ENCODE peak calls at places on chromosomes 1 and 21, in ten cellular contexts. P, S, Y, N, J, M, H, U, T and O are unnamed samples.
A peak's percentile ranks its signal among the peaks of the same experiment; 100 is the strongest.

GRCh38 chr21:30935889-30936168 is 54.4 kb upstream of the KRTAP11-1 start:
- DNase-seq in Y (no peak), M (no peak), J (no peak), N (no peak), H (no peak), U (no peak), P (no peak), S (no peak), T (no peak), O (no peak)

GRCh38 chr1:220056374-220056773 is 10.1 kb upstream of the EPRS1 start:
- DNase-seq in U (no peak), P (no peak), S (no peak), J (no peak), H (no peak), Y (no peak), M (no peak), N (no peak), T (no peak), O (no peak)

GRCh38 chr1:216600730-216601426 is 122.4 kb downstream of the ESRRG start:
- DNase-seq in Y (peak; percentile 62), S (peak; percentile 87), P (peak; percentile 19), T (peak; percentile 85), J (peak; percentile 85), H (peak; percentile 59), N (peak; percentile 58), U (peak; percentile 65), M (peak; percentile 49), O (peak; percentile 71)

GRCh38 chr1:151867321-151867720 is 13.8 kb upstream of the THEM5 start:
- DNase-seq in P (no peak), U (no peak), T (no peak), S (no peak), M (no peak), H (no peak), N (no peak), J (no peak), Y (no peak), O (peak; percentile 36)

GRCh38 chr1:2785631-2786328 is 15.7 kb downstream of the TTC34 start:
- DNase-seq in M (no peak), U (no peak), P (no peak), J (no peak), Y (no peak), S (peak; percentile 61), H (no peak), N (no peak), T (no peak), O (no peak)

GRCh38 chr1:162951553-162952315 is 90.8 kb upstream of the CCDC190 start:
- DNase-seq in H (no peak), T (no peak), P (no peak), S (no peak), M (peak; percentile 57), Y (no peak), J (no peak), N (no peak), U (no peak), O (no peak)

GRCh38 chr1:167472729-167473529 is 45.4 kb downstream of the CD247 start:
- DNase-seq in S (no peak), M (no peak), N (no peak), U (no peak), P (no peak), T (no peak), J (no peak), H (no peak), Y (no peak), O (no peak)

GRCh38 chr1:212012034-212012740 is 23.2 kb downstream of the INTS7 start:
- DNase-seq in Y (peak; percentile 68), M (peak; percentile 82), P (no peak), N (peak; percentile 68), S (no peak), J (peak; percentile 76), T (peak; percentile 55), U (peak; percentile 69), H (peak; percentile 81), O (peak; percentile 66)

GRCh38 chr1:6251681-6252373 is 7.8 kb downstream of the HES3 start:
- DNase-seq in M (no peak), J (no peak), H (no peak), Y (no peak), U (no peak), T (no peak), N (no peak), P (no peak), S (no peak), O (no peak)

DNA sequence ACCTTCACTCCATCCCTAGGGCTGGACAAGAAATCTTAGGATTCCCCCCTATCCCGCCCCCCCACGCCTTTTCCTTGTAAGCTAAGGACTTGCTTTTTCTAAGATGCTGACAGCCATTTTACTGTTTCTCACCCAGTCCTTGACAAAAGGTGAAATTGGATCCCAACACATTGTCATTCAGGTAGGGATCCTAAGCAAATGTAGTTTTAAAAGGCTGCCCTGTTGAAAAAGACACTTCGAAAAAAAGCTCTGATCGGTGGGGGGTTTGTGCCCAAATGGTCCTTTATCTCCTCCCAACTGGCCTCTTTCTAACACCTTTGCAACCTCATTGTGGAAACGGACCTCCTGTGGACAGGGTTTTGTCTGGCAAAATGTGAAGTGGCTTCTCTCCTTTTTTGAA is 2.9 kb downstream of the CACHD1 start:
- DNase-seq in H (no peak), N (no peak), Y (no peak), U (no peak), S (no peak), T (no peak), P (no peak), J (no peak), M (no peak), O (no peak)
- H3K4me3 ChIP-seq in H (peak overlapping the region; percentile 83), N (no peak overlapping the region), Y (no peak overlapping the region), U (no peak overlapping the region), S (peak overlapping the region; percentile 60), T (peak overlapping the region; percentile 56), P (no peak overlapping the region), J (no peak overlapping the region), M (no peak overlapping the region), O (no peak overlapping the region)

GRCh38 chr1:202192770-202193613 is 607 bp upstream of the LGR6 start:
- DNase-seq in Y (peak; percentile 42), H (peak; percentile 43), S (peak; percentile 89), U (peak; percentile 42), P (no peak), M (peak; percentile 61), N (peak; percentile 41), J (peak; percentile 74), T (peak; percentile 54), O (peak; percentile 33)

GRCh38 chr1:202187040-202187671 is 6.4 kb upstream of the LGR6 start:
- DNase-seq in N (no peak), P (no peak), T (no peak), H (no peak), J (no peak), S (no peak), M (no peak), U (peak; percentile 59), Y (no peak), O (no peak)

GRCh38 chr1:202187697-202188407 is 5.7 kb upstream of the LGR6 start:
- DNase-seq in U (no peak), T (no peak), S (no peak), J (no peak), P (no peak), Y (no peak), N (no peak), H (no peak), M (no peak), O (no peak)

GRCh38 chr1:202189012-202189790 is 4.4 kb upstream of the LGR6 start:
- DNase-seq in P (no peak), M (peak; percentile 67), T (peak; percentile 62), S (peak; percentile 95), H (peak; percentile 64), J (peak; percentile 86), Y (peak; percentile 29), N (peak; percentile 53), U (peak; percentile 76), O (peak; percentile 43)

GRCh38 chr1:202189919-202190715 is 3.5 kb upstream of the LGR6 start:
- DNase-seq in H (no peak), S (no peak), N (no peak), T (no peak), J (peak; percentile 53), M (no peak), U (no peak), P (no peak), Y (peak; percentile 31), O (no peak)
- TF ChIP-seq CTCF in H (no peak), S (no peak), N (no peak), T (no peak), J (no peak), M (no peak), U (no peak), P (peak; percentile 34), Y (peak; percentile 47), O (peak; percentile 21)

GRCh38 chr1:240608707-240609106 is 3.2 kb downstream of the GREM2 start:
- DNase-seq in S (no peak), J (peak; percentile 18), N (no peak), U (no peak), T (no peak), P (no peak), H (no peak), Y (peak; percentile 18), M (peak; percentile 4), O (no peak)

GRCh38 chr1:240607006-240607405 is 4.9 kb downstream of the GREM2 start:
- DNase-seq in S (no peak), P (no peak), Y (no peak), M (no peak), N (no peak), H (no peak), U (no peak), J (no peak), T (no peak), O (no peak)

GRCh38 chr1:240611619-240612490 is at the start of gene GREM2:
- DNase-seq in N (peak; percentile 41), H (peak; percentile 27), P (peak; percentile 83), M (peak; percentile 65), J (peak; percentile 60), S (no peak), Y (peak; percentile 84), U (peak; percentile 34), T (peak; percentile 19), O (peak; percentile 98)

GRCh38 chr1:240611228-240611618 is 732 bp downstream of the GREM2 start:
- DNase-seq in Y (no peak), J (no peak), M (no peak), S (no peak), P (no peak), T (no peak), U (no peak), N (no peak), H (no peak), O (no peak)

DNA sequence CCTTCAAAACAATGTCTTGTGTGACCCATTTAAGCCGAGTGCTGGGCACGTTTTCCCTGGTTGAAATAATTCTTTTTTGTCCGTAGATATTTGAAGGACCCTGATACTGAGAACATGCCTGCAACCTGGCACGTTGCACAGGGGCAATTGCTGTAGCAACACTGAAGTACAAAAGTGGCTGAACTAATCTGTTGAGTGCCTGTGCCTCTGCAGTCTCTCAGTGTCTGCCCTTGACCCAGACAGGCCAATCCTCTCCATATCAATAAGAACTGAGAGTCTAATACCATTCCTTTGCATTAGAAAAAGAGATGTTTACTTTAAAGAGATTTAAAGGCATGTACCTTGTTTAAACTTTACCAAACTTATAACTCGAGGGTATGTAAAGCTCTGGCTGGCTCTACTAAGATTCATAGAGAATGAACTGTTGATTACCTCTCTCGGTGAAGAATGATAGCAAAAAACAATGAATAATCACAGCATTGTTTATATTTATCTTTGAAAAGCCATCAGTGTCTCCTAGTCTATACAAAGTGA is 2.4 kb downstream of the GREM2 start:
- DNase-seq in T (no peak), H (no peak), N (no peak), J (no peak), Y (no peak), U (no peak), P (no peak), S (no peak), M (no peak), O (no peak)
- H3K4me3 ChIP-seq in T (no peak overlapping the region), H (no peak overlapping the region), N (no peak overlapping the region), J (no peak overlapping the region), Y (no peak overlapping the region), U (no peak overlapping the region), P (no peak overlapping the region), S (no peak overlapping the region), M (no peak overlapping the region), O (peak overlapping the region; percentile 86)

GRCh38 chr1:38526046-38526445 is 333.5 kb downstream of the RRAGC start:
- DNase-seq in J (no peak), T (no peak), N (no peak), S (no peak), Y (no peak), M (no peak), U (no peak), H (no peak), P (no peak), O (no peak)
- TF ChIP-seq CTCF in J (no peak), T (no peak), N (no peak), S (no peak), Y (no peak), M (no peak), U (no peak), H (no peak), P (no peak), O (no peak)